ENCODE peak calls at places on chromosomes 6 and 20, in eight cellular contexts. U, F, Y, V, L, B, R and A are unnamed samples.

GRCh38 chr6:45509426-45509825 is 131.7 kb upstream of the SUPT3H start:
- ATAC-seq in U (no peak), F (no peak), Y (no peak), V (no peak), L (no peak), B (no peak), R (no peak), A (no peak)

GRCh38 chr6:42269553-42269952 is 51.9 kb upstream of the MRPS10 start:
- ATAC-seq in U (peak; percentile 21), F (no peak), Y (no peak), V (peak; percentile 98), L (no peak), B (no peak), R (no peak), A (no peak)

GRCh38 chr20:45952861-45953260 is 18.4 kb downstream of the PCIF1 start:
- ATAC-seq in U (no peak), F (no peak), Y (no peak), V (no peak), L (no peak), B (no peak), R (no peak), A (no peak)

GRCh38 chr6:100504786-100505737 is 40.3 kb upstream of the SIM1 start:
- ATAC-seq in U (peak; percentile 59), F (peak; percentile 97), Y (peak; percentile 90), V (peak; percentile 50), L (peak; percentile 60), B (peak; percentile 75), R (peak; percentile 60), A (no peak)

GRCh38 chr6:39347201-39347600 is 24.7 kb upstream of the KCNK16 start:
- ATAC-seq in U (no peak), F (no peak), Y (no peak), V (no peak), L (no peak), B (no peak), R (no peak), A (no peak)

GRCh38 chr6:48378874-48379407 is 267.9 kb upstream of the PTCHD4 start:
- ATAC-seq in U (no peak), F (no peak), Y (no peak), V (no peak), L (no peak), B (no peak), R (no peak), A (no peak)

GRCh38 chr20:19783966-19784401 is 25.9 kb downstream of the RIN2 start:
- ATAC-seq in U (no peak), F (peak; percentile 81), Y (no peak), V (no peak), L (peak; percentile 40), B (no peak), R (no peak), A (no peak)

GRCh38 chr6:7727150-7727950 is 1.5 kb downstream of the BMP6 start:
- ATAC-seq in U (peak; percentile 10), F (peak; percentile 12), Y (no peak), V (no peak), L (peak; percentile 10), B (no peak), R (no peak), A (no peak)

GRCh38 chr6:45084257-45084656 is 243.9 kb upstream of the RUNX2 start:
- ATAC-seq in U (no peak), F (no peak), Y (no peak), V (no peak), L (no peak), B (no peak), R (no peak), A (no peak)

GRCh38 chr6:53815381-53816119 is 20.7 kb downstream of the LRRC1 start:
- ATAC-seq in U (no peak), F (no peak), Y (no peak), V (no peak), L (no peak), B (no peak), R (no peak), A (peak; percentile 29)

GRCh38 chr6:53192590-53193232 is 44.1 kb upstream of the GCM1 start:
- ATAC-seq in U (peak; percentile 93), F (no peak), Y (no peak), V (peak; percentile 16), L (peak; percentile 82), B (no peak), R (peak; percentile 84), A (no peak)

GRCh38 chr20:62740286-62741141 is 31.9 kb downstream of the NTSR1 start:
- ATAC-seq in U (no peak), F (peak; percentile 63), Y (peak; percentile 65), V (peak; percentile 90), L (peak; percentile 9), B (peak; percentile 61), R (peak; percentile 80), A (peak; percentile 34)

GRCh38 chr6:44152109-44152461 is 6.5 kb upstream of the CAPN11 start:
- ATAC-seq in U (no peak), F (no peak), Y (peak; percentile 1), V (no peak), L (no peak), B (no peak), R (peak; percentile 13), A (no peak)

GRCh38 chr20:53778041-53778516 is 184.4 kb upstream of the ZNF217 start:
- ATAC-seq in U (no peak), F (no peak), Y (no peak), V (no peak), L (no peak), B (no peak), R (peak; percentile 45), A (no peak)

GRCh38 chr20:20073851-20074252 is 21.5 kb downstream of the CFAP61 start:
- ATAC-seq in U (no peak), F (no peak), Y (no peak), V (no peak), L (no peak), B (no peak), R (no peak), A (no peak)

GRCh38 chr20:34062651-34063482 is 49.2 kb downstream of the EIF2S2 start:
- ATAC-seq in U (no peak), F (no peak), Y (no peak), V (no peak), L (no peak), B (no peak), R (peak; percentile 48), A (no peak)

GRCh38 chr20:34061695-34062094 is 50.3 kb downstream of the EIF2S2 start:
- ATAC-seq in U (no peak), F (no peak), Y (no peak), V (peak; percentile 90), L (no peak), B (no peak), R (no peak), A (no peak)

GRCh38 chr20:34058831-34059230 is 53.2 kb downstream of the EIF2S2 start:
- ATAC-seq in U (no peak), F (no peak), Y (no peak), V (peak; percentile 75), L (no peak), B (no peak), R (no peak), A (no peak)

GRCh38 chr20:34064286-34064685 is 47.8 kb downstream of the EIF2S2 start:
- ATAC-seq in U (no peak), F (no peak), Y (no peak), V (no peak), L (no peak), B (no peak), R (no peak), A (no peak)

GRCh38 chr20:34060970-34061369 is 51.1 kb downstream of the EIF2S2 start:
- ATAC-seq in U (no peak), F (no peak), Y (no peak), V (no peak), L (no peak), B (no peak), R (no peak), A (no peak)
- H3K27ac ChIP-seq in U (no peak overlapping the region), F (no peak overlapping the region), Y (no peak overlapping the region), V (peak overlapping the region; percentile 49), L (no peak overlapping the region), B (no peak overlapping the region), R (no peak overlapping the region), A (no peak overlapping the region)

GRCh38 chr6:57177545-57178225 is 5.6 kb downstream of the BAG2 start:
- ATAC-seq in U (no peak), F (no peak), Y (no peak), V (no peak), L (no peak), B (peak; percentile 77), R (no peak), A (peak; percentile 83)
- TF ChIP-seq POLR2AphosphoS5 in U (no peak), F (no peak), Y (no peak), V (no peak), L (no peak), B (no peak), R (no peak), A (peak; percentile 69)

GRCh38 chr6:154481541-154482013 is 28.9 kb downstream of the CNKSR3 start:
- ATAC-seq in U (no peak), F (no peak), Y (no peak), V (no peak), L (no peak), B (no peak), R (no peak), A (no peak)

GRCh38 chr6:154478691-154479090 is 31.8 kb downstream of the CNKSR3 start:
- ATAC-seq in U (no peak), F (no peak), Y (no peak), V (no peak), L (no peak), B (no peak), R (no peak), A (no peak)

GRCh38 chr6:154480144-154480639 is 30.3 kb downstream of the CNKSR3 start:
- ATAC-seq in U (peak; percentile 67), F (peak; percentile 26), Y (no peak), V (no peak), L (no peak), B (no peak), R (peak; percentile 12), A (no peak)

GRCh38 chr6:154478021-154478651 is 32.3 kb downstream of the CNKSR3 start:
- ATAC-seq in U (peak; percentile 37), F (peak; percentile 62), Y (no peak), V (no peak), L (peak; percentile 12), B (peak; percentile 53), R (peak; percentile 21), A (no peak)

GRCh38 chr6:154479388-154480143 is 30.9 kb downstream of the CNKSR3 start:
- ATAC-seq in U (no peak), F (peak; percentile 35), Y (no peak), V (no peak), L (no peak), B (no peak), R (peak; percentile 74), A (no peak)
- H3K4me3 ChIP-seq in U (no peak overlapping the region), F (peak overlapping the region; percentile 6), Y (no peak overlapping the region), V (no peak overlapping the region), L (no peak overlapping the region), B (no peak overlapping the region), R (no peak overlapping the region), A (no peak overlapping the region)

GRCh38 chr20:38883981-38884733 is 42.1 kb upstream of the FAM83D start:
- ATAC-seq in U (no peak), F (peak; percentile 23), Y (no peak), V (no peak), L (peak; percentile 86), B (no peak), R (no peak), A (no peak)

GRCh38 chr20:38885357-38885756 is 40.9 kb upstream of the FAM83D start:
- ATAC-seq in U (no peak), F (no peak), Y (no peak), V (no peak), L (no peak), B (no peak), R (no peak), A (no peak)

GRCh38 chr20:38881806-38882440 is 44.3 kb upstream of the FAM83D start:
- ATAC-seq in U (no peak), F (no peak), Y (no peak), V (no peak), L (no peak), B (no peak), R (no peak), A (no peak)

GRCh38 chr20:38882600-38882999 is 43.6 kb upstream of the FAM83D start:
- ATAC-seq in U (no peak), F (no peak), Y (no peak), V (no peak), L (no peak), B (no peak), R (no peak), A (no peak)

GRCh38 chr20:38883081-38883980 is 42.9 kb upstream of the FAM83D start:
- ATAC-seq in U (peak; percentile 27), F (peak; percentile 49), Y (peak; percentile 54), V (no peak), L (no peak), B (no peak), R (peak; percentile 31), A (no peak)
- H3K27ac ChIP-seq in U (no peak overlapping the region), F (no peak overlapping the region), Y (no peak overlapping the region), V (peak overlapping the region; percentile 19), L (no peak overlapping the region), B (no peak overlapping the region), R (no peak overlapping the region), A (no peak overlapping the region)